ENCODE peak calls at places on chromosome 14, in five cellular contexts. One of them, this sample, is unnamed.

GRCh38 chr14:61559641-61560201 is 135.6 kb upstream of the HIF1A start:
- DNase-seq in suprapubic skin: no peak
- DNase-seq in adrenal gland: no peak
- DNase-seq in uterus: no peak
- DNase-seq in IMR-90: no peak
- DNase-seq in this sample: no peak

GRCh38 chr14:55129086-55129427 is at the start of gene LGALS3:
- DNase-seq in suprapubic skin: peak
- DNase-seq in adrenal gland: peak
- DNase-seq in uterus: peak
- DNase-seq in IMR-90: peak
- DNase-seq in this sample: peak

GRCh38 chr14:95683793-95684192 is 2.4 kb upstream of the TCL1B start:
- DNase-seq in suprapubic skin: peak
- DNase-seq in adrenal gland: peak
- DNase-seq in uterus: no peak
- DNase-seq in IMR-90: no peak
- DNase-seq in this sample: peak

GRCh38 chr14:99217556-99217955 is 54.4 kb downstream of the BCL11B start:
- DNase-seq in suprapubic skin: no peak
- DNase-seq in adrenal gland: no peak
- DNase-seq in uterus: no peak
- DNase-seq in IMR-90: no peak
- DNase-seq in this sample: no peak

GRCh38 chr14:32414808-32415255 is 85.7 kb downstream of the AKAP6 start:
- DNase-seq in suprapubic skin: no peak
- DNase-seq in adrenal gland: no peak
- DNase-seq in uterus: no peak
- DNase-seq in IMR-90: peak
- DNase-seq in this sample: no peak

GRCh38 chr14:94548999-94549985 is 11.9 kb upstream of the SERPINA4 start:
- DNase-seq in suprapubic skin: no peak
- DNase-seq in adrenal gland: peak
- DNase-seq in uterus: no peak
- DNase-seq in IMR-90: peak
- DNase-seq in this sample: peak

GRCh38 chr14:61498811-61499210 is 177.4 kb downstream of the PRKCH start:
- DNase-seq in suprapubic skin: no peak
- DNase-seq in adrenal gland: no peak
- DNase-seq in uterus: no peak
- DNase-seq in IMR-90: peak
- DNase-seq in this sample: no peak

GRCh38 chr14:37655418-37655817 is 60.0 kb downstream of the TTC6 start:
- DNase-seq in suprapubic skin: no peak
- DNase-seq in adrenal gland: no peak
- DNase-seq in uterus: no peak
- DNase-seq in IMR-90: peak
- DNase-seq in this sample: no peak

GRCh38 chr14:76259029-76259735 is 107.5 kb downstream of the GPATCH2L start:
- DNase-seq in suprapubic skin: no peak
- DNase-seq in adrenal gland: no peak
- DNase-seq in uterus: no peak
- DNase-seq in IMR-90: no peak
- DNase-seq in this sample: peak

GRCh38 chr14:93619176-93619793 is 169.0 kb downstream of the PRIMA1 start:
- DNase-seq in suprapubic skin: no peak
- DNase-seq in adrenal gland: peak
- DNase-seq in uterus: no peak
- DNase-seq in IMR-90: peak
- DNase-seq in this sample: peak

GRCh38 chr14:51860836-51861583 is 598 bp downstream of the GNG2 start:
- DNase-seq in suprapubic skin: no peak
- DNase-seq in adrenal gland: no peak
- DNase-seq in uterus: no peak
- DNase-seq in IMR-90: peak
- DNase-seq in this sample: peak

GRCh38 chr14:51862839-51863235 is 2.4 kb downstream of the GNG2 start:
- DNase-seq in suprapubic skin: no peak
- DNase-seq in adrenal gland: no peak
- DNase-seq in uterus: no peak
- DNase-seq in IMR-90: peak
- DNase-seq in this sample: peak

GRCh38 chr14:51859136-51859535 is 1.3 kb upstream of the GNG2 start:
- DNase-seq in suprapubic skin: no peak
- DNase-seq in adrenal gland: no peak
- DNase-seq in uterus: no peak
- DNase-seq in IMR-90: peak
- DNase-seq in this sample: no peak

GRCh38 chr14:51862171-51862838 is 1.9 kb downstream of the GNG2 start:
- DNase-seq in suprapubic skin: no peak
- DNase-seq in adrenal gland: no peak
- DNase-seq in uterus: no peak
- DNase-seq in IMR-90: peak
- DNase-seq in this sample: peak

DNA sequence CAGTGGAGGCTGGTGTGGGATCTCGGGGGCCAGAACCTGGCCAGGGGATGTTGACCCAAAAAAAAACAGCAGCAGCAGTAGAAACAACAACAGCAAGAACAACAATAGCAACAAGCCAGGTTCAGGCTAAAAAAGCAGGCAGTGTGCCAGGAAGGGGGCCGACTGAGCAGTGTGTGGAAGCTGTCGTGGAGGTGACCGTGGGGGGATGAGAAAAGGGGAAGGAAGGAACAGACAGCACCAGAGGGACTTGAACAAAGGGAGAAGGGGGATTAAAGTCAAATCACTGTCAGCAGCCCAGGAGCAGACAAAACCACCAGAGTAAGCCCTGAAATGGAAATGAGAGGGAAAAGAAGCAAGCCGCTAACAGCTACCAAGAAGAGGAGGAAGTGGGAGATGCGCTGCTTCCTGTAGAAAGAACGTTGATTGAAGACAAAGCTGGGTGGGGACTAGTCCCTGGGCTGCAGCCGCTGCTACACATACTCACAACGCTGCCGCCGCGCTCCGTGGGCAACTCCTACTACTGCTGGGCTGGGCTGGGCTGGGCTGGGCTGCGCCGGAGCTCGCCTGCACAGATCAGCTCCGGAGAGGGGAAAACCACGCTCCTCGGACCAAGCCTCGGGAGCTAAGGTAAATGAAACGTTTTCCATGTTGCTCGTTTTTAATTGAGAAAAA is at the start of gene GNG2:
- DNase-seq in suprapubic skin: peak
- DNase-seq in adrenal gland: peak
- DNase-seq in uterus: peak
- DNase-seq in IMR-90: peak
- DNase-seq in this sample: peak
- TF ChIP-seq POLR2A in suprapubic skin: no peak
- TF ChIP-seq POLR2A in adrenal gland: peak
- TF ChIP-seq POLR2A in uterus: peak
- TF ChIP-seq POLR2A in IMR-90: no peak
- TF ChIP-seq POLR2A in this sample: peak

GRCh38 chr14:92601757-92602417 is 88.3 kb downstream of the RIN3 start:
- DNase-seq in suprapubic skin: no peak
- DNase-seq in adrenal gland: peak
- DNase-seq in uterus: no peak
- DNase-seq in IMR-90: no peak
- DNase-seq in this sample: no peak
- TF ChIP-seq POLR2A in suprapubic skin: no peak
- TF ChIP-seq POLR2A in adrenal gland: no peak
- TF ChIP-seq POLR2A in uterus: no peak
- TF ChIP-seq POLR2A in IMR-90: no peak
- TF ChIP-seq POLR2A in this sample: no peak

GRCh38 chr14:64220466-64220865 is 73.7 kb downstream of the ESR2 start:
- DNase-seq in suprapubic skin: no peak
- DNase-seq in adrenal gland: peak
- DNase-seq in uterus: no peak
- DNase-seq in IMR-90: no peak
- DNase-seq in this sample: peak
- TF ChIP-seq POLR2A in suprapubic skin: no peak
- TF ChIP-seq POLR2A in adrenal gland: no peak
- TF ChIP-seq POLR2A in uterus: no peak
- TF ChIP-seq POLR2A in IMR-90: no peak
- TF ChIP-seq POLR2A in this sample: no peak

GRCh38 chr14:49770212-49770817 is 2.4 kb downstream of the KLHDC2 start:
- DNase-seq in suprapubic skin: no peak
- DNase-seq in adrenal gland: no peak
- DNase-seq in uterus: no peak
- DNase-seq in IMR-90: peak
- DNase-seq in this sample: no peak
- TF ChIP-seq POLR2A in suprapubic skin: no peak
- TF ChIP-seq POLR2A in adrenal gland: no peak
- TF ChIP-seq POLR2A in uterus: no peak
- TF ChIP-seq POLR2A in IMR-90: no peak
- TF ChIP-seq POLR2A in this sample: no peak

GRCh38 chr14:102775855-102776760 is 1.1 kb upstream of the TRAF3 start:
- DNase-seq in suprapubic skin: no peak
- DNase-seq in adrenal gland: peak
- DNase-seq in uterus: peak
- DNase-seq in IMR-90: peak
- DNase-seq in this sample: peak
- TF ChIP-seq POLR2A in suprapubic skin: no peak
- TF ChIP-seq POLR2A in adrenal gland: no peak
- TF ChIP-seq POLR2A in uterus: no peak
- TF ChIP-seq POLR2A in IMR-90: peak
- TF ChIP-seq POLR2A in this sample: no peak

GRCh38 chr14:54000341-54000811 is 43.8 kb upstream of the BMP4 start:
- DNase-seq in suprapubic skin: no peak
- DNase-seq in adrenal gland: peak
- DNase-seq in uterus: no peak
- DNase-seq in IMR-90: peak
- DNase-seq in this sample: no peak
- TF ChIP-seq POLR2A in suprapubic skin: no peak
- TF ChIP-seq POLR2A in adrenal gland: no peak
- TF ChIP-seq POLR2A in uterus: no peak
- TF ChIP-seq POLR2A in IMR-90: no peak
- TF ChIP-seq POLR2A in this sample: no peak

GRCh38 chr14:85532981-85533820 is 3.3 kb downstream of the FLRT2 start:
- DNase-seq in suprapubic skin: peak
- DNase-seq in adrenal gland: peak
- DNase-seq in uterus: peak
- DNase-seq in IMR-90: peak
- DNase-seq in this sample: peak
- TF ChIP-seq POLR2A in suprapubic skin: no peak
- TF ChIP-seq POLR2A in adrenal gland: no peak
- TF ChIP-seq POLR2A in uterus: peak
- TF ChIP-seq POLR2A in IMR-90: peak
- TF ChIP-seq POLR2A in this sample: no peak

DNA sequence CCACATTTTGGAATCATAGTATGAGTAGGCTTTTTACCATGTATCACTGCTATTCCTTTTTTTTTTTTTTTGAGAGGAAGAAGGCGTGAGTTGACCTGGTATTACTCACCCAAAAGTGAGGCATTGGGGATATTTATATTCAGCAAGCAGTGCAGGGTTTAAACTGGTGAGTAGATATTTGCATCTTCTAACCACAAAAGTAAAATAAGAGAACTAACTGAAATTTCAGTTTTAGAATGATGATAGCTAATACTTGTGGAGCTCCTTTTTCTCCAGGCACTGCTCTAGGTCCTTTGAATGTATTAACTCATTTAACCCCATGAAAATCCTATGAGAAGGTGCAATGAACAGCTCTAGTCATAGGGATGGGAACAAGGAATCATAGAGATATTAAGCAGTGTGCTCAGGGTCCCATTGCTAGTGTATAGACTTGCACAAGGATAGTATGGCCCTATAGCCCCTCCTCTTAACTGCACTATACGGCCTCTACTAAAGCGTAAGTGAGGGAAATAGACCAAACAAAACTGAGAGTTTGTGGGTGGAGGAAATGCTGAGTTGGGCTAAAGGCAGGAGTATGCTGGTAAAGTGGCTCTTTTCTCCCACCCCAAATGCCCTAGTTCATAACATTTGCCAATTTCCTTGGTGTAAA is 104.3 kb upstream of the MAX start:
- DNase-seq in suprapubic skin: no peak
- DNase-seq in adrenal gland: no peak
- DNase-seq in uterus: no peak
- DNase-seq in IMR-90: peak
- DNase-seq in this sample: no peak
- TF ChIP-seq POLR2A in suprapubic skin: no peak
- TF ChIP-seq POLR2A in adrenal gland: no peak
- TF ChIP-seq POLR2A in uterus: no peak
- TF ChIP-seq POLR2A in IMR-90: no peak
- TF ChIP-seq POLR2A in this sample: no peak

GRCh38 chr14:69769623-69770022 is 2.7 kb downstream of the SRSF5 start:
- DNase-seq in suprapubic skin: no peak
- DNase-seq in adrenal gland: peak
- DNase-seq in uterus: no peak
- DNase-seq in IMR-90: no peak
- DNase-seq in this sample: peak

GRCh38 chr14:69768873-69769272 is 1.9 kb downstream of the SRSF5 start:
- DNase-seq in suprapubic skin: no peak
- DNase-seq in adrenal gland: no peak
- DNase-seq in uterus: no peak
- DNase-seq in IMR-90: no peak
- DNase-seq in this sample: no peak

GRCh38 chr14:69766984-69767368 is at the start of gene SRSF5:
- DNase-seq in suprapubic skin: peak
- DNase-seq in adrenal gland: peak
- DNase-seq in uterus: peak
- DNase-seq in IMR-90: peak
- DNase-seq in this sample: peak

GRCh38 chr14:69770559-69770958 is 3.6 kb downstream of the SRSF5 start:
- DNase-seq in suprapubic skin: no peak
- DNase-seq in adrenal gland: no peak
- DNase-seq in uterus: no peak
- DNase-seq in IMR-90: no peak
- DNase-seq in this sample: no peak

GRCh38 chr14:69767369-69767999 is 542 bp downstream of the SRSF5 start:
- DNase-seq in suprapubic skin: peak
- DNase-seq in adrenal gland: peak
- DNase-seq in uterus: peak
- DNase-seq in IMR-90: peak
- DNase-seq in this sample: peak
- TF ChIP-seq POLR2A in suprapubic skin: no peak
- TF ChIP-seq POLR2A in adrenal gland: peak
- TF ChIP-seq POLR2A in uterus: peak
- TF ChIP-seq POLR2A in IMR-90: peak
- TF ChIP-seq POLR2A in this sample: peak

This sample was measured in erythroblast.